ENCODE peak calls at places on chromosome 13, in eight cellular contexts. B is lung, H is left ventricle myocardium inferior, Z is Caco-2, Q is neural progenitor cell, F is tibial artery, A is brain microvascular endothelial cell, J is GM12865. Y is an unnamed sample.

GRCh38 chr13:96672016-96672415 is 322.3 kb downstream of the OXGR1 start:
- DNase-seq in B (no peak), H (no peak), Z (no peak), Q (no peak), F (no peak), A (no peak), J (no peak), Y (no peak)

GRCh38 chr13:44159633-44160279 is 213.9 kb upstream of the SERP2 start:
- DNase-seq in B (peak), H (no peak), Z (no peak), Q (no peak), F (no peak), A (no peak), J (no peak), Y (no peak)

GRCh38 chr13:36884235-36884634 is 35.8 kb downstream of the SMAD9 start:
- DNase-seq in B (no peak), H (no peak), Z (no peak), Q (no peak), F (no peak), A (no peak), J (no peak), Y (no peak)

GRCh38 chr13:24460256-24460655 is 52.3 kb downstream of the PARP4 start:
- DNase-seq in B (no peak), H (no peak), Z (no peak), Q (no peak), F (no peak), A (no peak), J (no peak), Y (no peak)

GRCh38 chr13:30394798-30395191 is 27.5 kb upstream of the UBE2L5 start:
- DNase-seq in B (no peak), H (no peak), Z (no peak), Q (no peak), F (no peak), A (no peak), J (peak), Y (no peak)

GRCh38 chr13:114134111-114134943 is 1.9 kb upstream of the RASA3 start:
- DNase-seq in B (no peak), H (no peak), Z (no peak), Q (peak), F (no peak), A (no peak), J (peak), Y (no peak)

GRCh38 chr13:98622926-98623325 is 46.0 kb upstream of the STK24 start:
- DNase-seq in B (no peak), H (no peak), Z (no peak), Q (no peak), F (no peak), A (peak), J (no peak), Y (no peak)

GRCh38 chr13:102678339-102679122 is 16.3 kb downstream of the METTL21C start:
- DNase-seq in B (no peak), H (no peak), Z (no peak), Q (no peak), F (no peak), A (no peak), J (no peak), Y (no peak)

GRCh38 chr13:32821149-32821688 is 195.0 kb upstream of the KL start:
- DNase-seq in B (no peak), H (no peak), Z (no peak), Q (no peak), F (no peak), A (no peak), J (no peak), Y (no peak)

GRCh38 chr13:112880221-112880641 is 88.8 kb upstream of the MCF2L start:
- DNase-seq in B (no peak), H (no peak), Z (peak), Q (no peak), F (peak), A (no peak), J (no peak), Y (no peak)

GRCh38 chr13:45784755-45785675 is 66.5 kb downstream of the SIAH3 start:
- DNase-seq in B (no peak), H (no peak), Z (no peak), Q (no peak), F (no peak), A (no peak), J (no peak), Y (no peak)

GRCh38 chr13:44303681-44304432 is 69.8 kb upstream of the SERP2 start:
- DNase-seq in B (no peak), H (peak), Z (no peak), Q (no peak), F (peak), A (no peak), J (peak), Y (no peak)

GRCh38 chr13:93066187-93066586 is 160.4 kb upstream of the GPC6 start:
- DNase-seq in B (no peak), H (no peak), Z (no peak), Q (no peak), F (no peak), A (peak), J (no peak), Y (no peak)

GRCh38 chr13:89267734-89268133 is 1596.6 kb downstream of the SLITRK5 start:
- DNase-seq in B (no peak), H (no peak), Z (no peak), Q (no peak), F (no peak), A (no peak), J (no peak), Y (no peak)

DNA sequence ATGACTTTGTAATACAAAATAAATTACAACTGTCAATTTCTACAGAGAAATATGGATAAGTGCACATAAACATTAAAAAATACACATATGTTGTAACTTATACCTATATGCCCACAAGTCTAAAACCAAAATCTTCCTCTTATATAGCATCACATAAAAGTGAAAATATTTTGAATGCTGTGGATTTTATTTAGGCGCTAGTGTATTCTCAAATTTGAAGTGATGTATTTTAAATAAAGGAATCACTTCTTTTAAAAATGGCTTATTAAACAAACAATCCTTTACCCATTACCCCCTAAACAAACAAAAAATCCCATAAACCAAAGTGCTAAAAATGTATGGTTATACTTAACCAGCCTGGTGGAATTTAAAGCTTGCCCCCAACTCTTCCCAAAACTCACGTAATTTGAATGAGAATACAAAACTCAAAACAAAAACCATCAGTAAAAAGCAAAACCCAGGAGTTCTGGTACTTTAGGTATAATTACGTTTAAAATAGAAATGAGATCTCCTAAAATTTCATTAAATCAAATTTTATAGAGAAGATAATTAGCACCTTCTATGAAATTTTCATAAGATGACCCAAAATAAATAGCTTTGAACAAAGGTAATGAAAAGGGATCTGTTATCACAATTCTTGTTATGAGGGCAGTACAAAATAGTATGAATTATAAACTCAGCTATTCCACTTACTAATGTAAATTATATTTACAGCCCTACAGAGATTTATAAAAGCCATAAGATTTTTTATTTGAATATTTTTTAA is 63.5 kb downstream of the KCNRG start:
- DNase-seq in B (no peak), H (no peak), Z (no peak), Q (no peak), F (no peak), A (no peak), J (no peak), Y (no peak)
- H3K4me3 ChIP-seq in B (no peak), H (peak), Z (no peak), Q (peak), F (peak), A (peak), J (peak), Y (peak)

GRCh38 chr13:59364508-59365187 is 799.1 kb downstream of the DIAPH3 start:
- DNase-seq in B (no peak), H (no peak), Z (no peak), Q (peak), F (no peak), A (no peak), J (no peak), Y (no peak)
- TF ChIP-seq CTCF in B (no peak), H (peak), Z (no peak), Q (peak), F (no peak), A (no peak), J (no peak), Y (no peak)

GRCh38 chr13:100833427-100833826 is 158.8 kb upstream of the TMTC4 start:
- DNase-seq in B (no peak), H (no peak), Z (no peak), Q (no peak), F (no peak), A (no peak), J (no peak), Y (no peak)
- H3K4me3 ChIP-seq in B (no peak), H (no peak), Z (no peak), Q (no peak), F (no peak), A (no peak), J (no peak), Y (no peak)

DNA sequence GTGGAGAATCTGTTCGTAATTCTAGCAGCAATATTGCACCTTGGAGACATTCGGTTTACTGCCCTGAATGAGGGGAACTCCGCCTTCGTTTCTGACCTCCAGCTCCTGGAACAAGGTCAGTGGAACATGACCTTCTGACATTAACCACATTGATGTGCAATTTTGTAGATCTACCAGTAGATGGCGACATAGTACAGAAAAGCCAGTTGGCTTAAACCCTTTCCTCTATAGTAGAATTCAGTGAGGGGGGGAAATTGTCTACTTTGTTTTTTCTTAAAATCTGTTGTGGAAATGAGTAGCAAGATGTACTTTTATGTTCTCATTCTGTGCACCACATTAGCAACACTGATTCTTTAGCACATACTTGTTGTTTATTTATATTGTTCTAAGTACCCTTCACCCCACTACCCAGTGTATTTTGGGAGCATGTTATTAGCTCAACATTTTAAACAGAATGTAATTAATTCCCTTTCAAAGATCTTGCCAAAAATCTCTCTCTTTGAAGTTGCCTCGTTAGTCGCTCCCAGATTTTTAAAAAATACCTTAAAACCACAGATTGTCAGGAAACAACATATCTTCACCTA is 332.2 kb downstream of the MYO16 start:
- DNase-seq in B (no peak), H (no peak), Z (no peak), Q (peak), F (no peak), A (no peak), J (peak), Y (no peak)
- TF ChIP-seq CTCF in B (peak), H (peak), Z (peak), Q (peak), F (peak), A (peak), J (peak), Y (peak)

GRCh38 chr13:40126301-40127085 is 471.0 kb downstream of the COG6 start:
- DNase-seq in B (no peak), H (no peak), Z (no peak), Q (no peak), F (no peak), A (no peak), J (peak), Y (no peak)
- H3K4me3 ChIP-seq in B (no peak), H (no peak), Z (no peak), Q (no peak), F (no peak), A (no peak), J (no peak), Y (no peak)

DNA sequence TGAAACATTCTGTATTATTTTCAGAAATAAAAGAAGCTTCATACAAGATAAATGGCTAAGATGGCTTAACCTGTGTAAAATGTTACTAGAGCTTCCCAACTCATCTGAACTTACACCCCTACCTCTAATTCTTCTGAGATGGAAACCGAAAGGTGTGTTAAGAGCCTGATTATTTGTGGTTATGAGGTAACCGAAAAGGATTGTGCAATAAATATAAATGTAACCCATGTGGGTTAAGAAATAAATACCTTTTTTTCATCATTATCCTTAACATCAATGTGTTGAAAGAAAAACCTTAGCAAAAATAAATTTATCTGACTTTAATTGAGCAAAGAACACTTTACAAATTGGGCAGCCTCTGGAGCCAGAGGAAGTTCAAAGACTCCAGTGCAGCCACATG is 961.8 kb upstream of the SPRY2 start:
- DNase-seq in B (no peak), H (no peak), Z (no peak), Q (no peak), F (no peak), A (no peak), J (no peak), Y (no peak)
- TF ChIP-seq CTCF in B (no peak), H (no peak), Z (no peak), Q (no peak), F (no peak), A (no peak), J (no peak), Y (no peak)

GRCh38 chr13:85163063-85163462 is 636.2 kb downstream of the SLITRK6 start:
- DNase-seq in B (no peak), H (no peak), Z (no peak), Q (no peak), F (no peak), A (no peak), J (no peak), Y (no peak)
- H3K4me3 ChIP-seq in B (no peak), H (no peak), Z (no peak), Q (no peak), F (no peak), A (no peak), J (no peak), Y (no peak)

Y was measured in LNCaP clone FGC.